ENCODE peak calls at places on chromosomes 11 and 22, in four cellular contexts. One of them, this sample, is unnamed.

GRCh38 chr22:43887391-43887790 is 4.4 kb downstream of the PNPLA5 start:
- DNase-seq in psoas muscle: no peak
- DNase-seq in mammary epithelial cell: no peak
- DNase-seq in mesenchymal stem cell: no peak
- DNase-seq in this sample: no peak

GRCh38 chr11:62770778-62771143 is 435 bp upstream of the TAF6L start:
- DNase-seq in mammary epithelial cell: no peak
- DNase-seq in mesenchymal stem cell: no peak
- DNase-seq in psoas muscle: no peak
- DNase-seq in this sample: peak; percentile 16

GRCh38 chr11:43818220-43818619 is 62.4 kb upstream of the ALKBH3 start:
- DNase-seq in mesenchymal stem cell: no peak
- DNase-seq in mammary epithelial cell: peak; percentile 82
- DNase-seq in psoas muscle: no peak
- DNase-seq in this sample: no peak

GRCh38 chr22:29202231-29203192 is 3.2 kb upstream of the EMID1 start:
- DNase-seq in mesenchymal stem cell: peak; percentile 82
- DNase-seq in psoas muscle: peak; percentile 56
- DNase-seq in mammary epithelial cell: no peak
- DNase-seq in this sample: peak; percentile 46

GRCh38 chr11:117226388-117227385 is 5.2 kb downstream of the PCSK7 start:
- DNase-seq in mesenchymal stem cell: peak; percentile 85
- DNase-seq in mammary epithelial cell: peak; percentile 58
- DNase-seq in psoas muscle: no peak
- DNase-seq in this sample: no peak

GRCh38 chr11:63567044-63567840 is 4.1 kb upstream of the PLAAT2 start:
- DNase-seq in mammary epithelial cell: peak; percentile 95
- DNase-seq in mesenchymal stem cell: peak; percentile 85
- DNase-seq in psoas muscle: no peak
- DNase-seq in this sample: peak; percentile 93

GRCh38 chr11:18737642-18738041 is 11.7 kb upstream of the IGSF22 start:
- DNase-seq in psoas muscle: no peak
- DNase-seq in mesenchymal stem cell: no peak
- DNase-seq in mammary epithelial cell: no peak
- DNase-seq in this sample: no peak

GRCh38 chr11:96065379-96065778 is 141.5 kb upstream of the MTMR2 start:
- DNase-seq in mesenchymal stem cell: no peak
- DNase-seq in psoas muscle: no peak
- DNase-seq in mammary epithelial cell: no peak
- DNase-seq in this sample: no peak

GRCh38 chr22:49153921-49154320 is 673.8 kb downstream of the BRD1 start:
- DNase-seq in psoas muscle: no peak
- DNase-seq in mesenchymal stem cell: no peak
- DNase-seq in mammary epithelial cell: no peak
- DNase-seq in this sample: no peak

GRCh38 chr22:26712158-26712557 is 54.8 kb downstream of the MIAT start:
- DNase-seq in mammary epithelial cell: no peak
- DNase-seq in psoas muscle: no peak
- DNase-seq in mesenchymal stem cell: peak; percentile 15
- DNase-seq in this sample: no peak

GRCh38 chr11:43408277-43408676 is 49.6 kb downstream of the TTC17 start:
- DNase-seq in mesenchymal stem cell: no peak
- DNase-seq in psoas muscle: no peak
- DNase-seq in mammary epithelial cell: no peak
- DNase-seq in this sample: no peak

GRCh38 chr11:16902979-16903378 is 111.2 kb downstream of the PLEKHA7 start:
- DNase-seq in psoas muscle: no peak
- DNase-seq in mesenchymal stem cell: no peak
- DNase-seq in mammary epithelial cell: peak; percentile 35
- DNase-seq in this sample: no peak

GRCh38 chr11:3984896-3985295 is 109.7 kb upstream of the RRM1 start:
- DNase-seq in psoas muscle: no peak
- DNase-seq in mesenchymal stem cell: peak; percentile 40
- DNase-seq in mammary epithelial cell: no peak
- DNase-seq in this sample: no peak

GRCh38 chr22:30206964-30207363 is 39.6 kb downstream of the LIF start:
- DNase-seq in mesenchymal stem cell: peak; percentile 96
- DNase-seq in mammary epithelial cell: peak; percentile 99
- DNase-seq in psoas muscle: peak; percentile 78
- DNase-seq in this sample: peak; percentile 99

GRCh38 chr11:70687716-70688115 is 289.4 kb downstream of the CTTN start:
- DNase-seq in mesenchymal stem cell: no peak
- DNase-seq in psoas muscle: no peak
- DNase-seq in mammary epithelial cell: no peak
- DNase-seq in this sample: no peak

GRCh38 chr11:73542175-73542574 is 55.7 kb downstream of the FAM168A start:
- DNase-seq in psoas muscle: no peak
- DNase-seq in mesenchymal stem cell: no peak
- DNase-seq in mammary epithelial cell: no peak
- DNase-seq in this sample: no peak

DNA sequence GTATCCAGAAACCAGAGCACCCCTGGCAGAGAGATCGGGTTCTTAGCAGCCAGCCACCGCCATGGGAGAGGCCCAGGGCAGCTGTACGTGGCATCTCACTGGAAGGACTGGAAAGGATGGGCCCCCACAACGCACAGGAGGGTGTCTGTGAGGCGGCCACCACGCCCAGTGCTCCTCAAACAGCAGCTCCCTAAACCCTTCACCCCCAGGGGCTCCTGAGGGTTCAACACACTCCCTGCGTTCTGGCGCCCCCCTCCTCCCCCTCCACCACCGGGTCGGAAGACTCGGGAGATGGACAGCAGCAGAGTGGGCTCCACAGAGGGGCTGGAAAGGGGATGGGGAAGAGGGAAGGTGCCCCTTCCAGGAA is 1.1 kb downstream of the MAPK12 start:
- DNase-seq in mesenchymal stem cell: no peak
- DNase-seq in psoas muscle: no peak
- DNase-seq in mammary epithelial cell: no peak
- DNase-seq in this sample: no peak
- H3K27ac ChIP-seq in mesenchymal stem cell: peak overlapping the region; percentile 24
- H3K27ac ChIP-seq in psoas muscle: peak overlapping the region; percentile 91
- H3K27ac ChIP-seq in mammary epithelial cell: no peak overlapping the region
- H3K27ac ChIP-seq in this sample: peak overlapping the region; percentile 58

GRCh38 chr11:64762916-64763803 is 3.4 kb upstream of the PYGM start:
- DNase-seq in mammary epithelial cell: no peak
- DNase-seq in mesenchymal stem cell: peak; percentile 49
- DNase-seq in psoas muscle: peak; percentile 47
- DNase-seq in this sample: peak; percentile 76
- H3K4me1 ChIP-seq in mammary epithelial cell: peaks cover 20% of the 10 kb centered on the region
- H3K4me1 ChIP-seq in mesenchymal stem cell: peaks cover 58% of the 10 kb centered on the region
- H3K4me1 ChIP-seq in psoas muscle: peaks cover 75% of the 10 kb centered on the region
- H3K4me1 ChIP-seq in this sample: peaks cover 24% of the 10 kb centered on the region

GRCh38 chr11:129722529-129722928 is 93.1 kb upstream of the TMEM45B start:
- DNase-seq in mesenchymal stem cell: no peak
- DNase-seq in psoas muscle: no peak
- DNase-seq in mammary epithelial cell: no peak
- DNase-seq in this sample: no peak
- H3K27ac ChIP-seq in mesenchymal stem cell: no peak overlapping the region
- H3K27ac ChIP-seq in psoas muscle: no peak overlapping the region
- H3K27ac ChIP-seq in mammary epithelial cell: no peak overlapping the region
- H3K27ac ChIP-seq in this sample: no peak overlapping the region

DNA sequence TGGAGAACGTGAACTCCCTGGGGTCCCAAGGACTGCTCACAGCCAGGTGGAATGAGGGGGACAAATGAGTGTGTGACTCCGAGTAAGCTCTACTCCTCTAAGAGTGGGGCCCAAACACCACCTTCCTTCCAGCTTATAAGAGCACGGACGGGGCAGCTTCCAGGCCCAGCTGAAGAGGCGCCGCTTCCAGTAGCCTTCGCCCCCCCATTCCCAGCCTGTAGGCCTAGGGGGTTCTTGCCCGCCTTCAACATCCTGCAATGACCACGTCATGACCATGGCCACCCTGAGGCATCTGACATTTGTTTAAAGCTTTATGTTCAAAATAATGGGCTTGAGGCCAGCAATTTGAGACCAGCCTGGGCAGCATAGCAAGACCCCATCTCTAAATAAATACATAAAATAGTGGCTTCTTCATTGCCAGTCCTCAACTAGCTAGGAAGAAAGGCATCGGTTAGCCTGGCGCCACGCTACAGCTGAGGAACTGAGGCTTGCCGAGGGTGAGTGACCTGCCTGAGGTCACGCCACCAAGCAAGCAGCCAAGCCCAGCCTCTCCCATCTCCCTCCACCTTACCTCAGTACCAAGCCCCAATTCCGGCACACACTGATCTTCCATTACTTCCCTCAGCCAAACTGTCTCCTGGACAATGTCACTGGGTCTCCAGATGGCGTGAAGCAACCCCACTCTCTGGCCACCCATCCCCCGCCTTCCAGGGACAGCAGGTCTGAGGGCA is 7.8 kb upstream of the TNFRSF13C start:
- DNase-seq in mammary epithelial cell: no peak
- DNase-seq in mesenchymal stem cell: no peak
- DNase-seq in psoas muscle: no peak
- DNase-seq in this sample: no peak
- H3K4me1 ChIP-seq in mammary epithelial cell: no peaks in the 10 kb centered on the region
- H3K4me1 ChIP-seq in mesenchymal stem cell: peaks cover 8% of the 10 kb centered on the region
- H3K4me1 ChIP-seq in psoas muscle: no peaks in the 10 kb centered on the region
- H3K4me1 ChIP-seq in this sample: no peaks in the 10 kb centered on the region

GRCh38 chr11:76657824-76658170 is 12.8 kb downstream of the LRRC32 start:
- DNase-seq in psoas muscle: no peak
- DNase-seq in mesenchymal stem cell: no peak
- DNase-seq in mammary epithelial cell: no peak
- DNase-seq in this sample: no peak
- H3K27ac ChIP-seq in psoas muscle: no peak overlapping the region
- H3K27ac ChIP-seq in mesenchymal stem cell: no peak overlapping the region
- H3K27ac ChIP-seq in mammary epithelial cell: no peak overlapping the region
- H3K27ac ChIP-seq in this sample: no peak overlapping the region

GRCh38 chr11:12745787-12746186 is 71.6 kb downstream of the TEAD1 start:
- DNase-seq in psoas muscle: no peak
- DNase-seq in mesenchymal stem cell: no peak
- DNase-seq in mammary epithelial cell: no peak
- DNase-seq in this sample: no peak

GRCh38 chr11:12748561-12748960 is 74.3 kb downstream of the TEAD1 start:
- DNase-seq in mammary epithelial cell: no peak
- DNase-seq in mesenchymal stem cell: no peak
- DNase-seq in psoas muscle: no peak
- DNase-seq in this sample: no peak

GRCh38 chr11:12744831-12745502 is 70.7 kb downstream of the TEAD1 start:
- DNase-seq in mesenchymal stem cell: peak; percentile 61
- DNase-seq in psoas muscle: peak; percentile 36
- DNase-seq in mammary epithelial cell: no peak
- DNase-seq in this sample: no peak

GRCh38 chr11:12743834-12744449 is 69.7 kb downstream of the TEAD1 start:
- DNase-seq in mesenchymal stem cell: no peak
- DNase-seq in mammary epithelial cell: no peak
- DNase-seq in psoas muscle: no peak
- DNase-seq in this sample: no peak

GRCh38 chr11:12746593-12747097 is 72.4 kb downstream of the TEAD1 start:
- DNase-seq in mammary epithelial cell: peak; percentile 80
- DNase-seq in mesenchymal stem cell: peak; percentile 81
- DNase-seq in psoas muscle: peak; percentile 60
- DNase-seq in this sample: peak; percentile 92
- H3K4me1 ChIP-seq in mammary epithelial cell: peaks cover 18% of the 10 kb centered on the region
- H3K4me1 ChIP-seq in mesenchymal stem cell: peaks cover 18% of the 10 kb centered on the region
- H3K4me1 ChIP-seq in psoas muscle: peaks cover 88% of the 10 kb centered on the region
- H3K4me1 ChIP-seq in this sample: peaks cover 19% of the 10 kb centered on the region

DNA sequence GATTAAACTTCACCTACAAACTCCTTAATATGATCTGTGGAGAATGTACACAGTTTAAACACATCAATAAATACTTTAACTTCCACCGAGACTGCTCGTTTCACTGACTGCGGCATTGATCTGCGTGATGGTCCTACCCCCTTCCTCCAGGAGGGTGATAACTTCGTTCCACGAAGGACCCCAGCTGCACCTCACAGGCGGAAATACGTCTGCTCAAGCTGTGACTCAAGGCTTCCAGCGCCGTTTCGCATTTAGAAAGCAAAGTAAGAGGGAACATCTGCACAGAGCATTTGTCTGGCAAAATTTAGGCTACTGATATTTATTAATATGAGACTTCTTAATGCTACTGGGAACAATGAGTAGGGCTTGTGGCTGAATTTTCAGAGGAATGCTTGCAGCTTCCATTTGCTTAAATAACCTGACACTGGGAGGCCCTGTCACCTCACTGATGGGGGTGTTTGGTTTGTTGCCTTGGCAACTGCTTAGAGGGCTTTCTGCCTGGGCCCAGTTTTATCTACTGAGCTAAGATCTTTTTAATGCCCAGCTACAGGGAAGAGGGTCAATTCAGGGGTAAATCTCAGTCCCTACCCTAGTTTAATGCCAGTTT is 14.8 kb upstream of the ST14 start:
- DNase-seq in mesenchymal stem cell: peak; percentile 34
- DNase-seq in psoas muscle: no peak
- DNase-seq in mammary epithelial cell: no peak
- DNase-seq in this sample: no peak
- H3K27ac ChIP-seq in mesenchymal stem cell: no peak overlapping the region
- H3K27ac ChIP-seq in psoas muscle: no peak overlapping the region
- H3K27ac ChIP-seq in mammary epithelial cell: no peak overlapping the region
- H3K27ac ChIP-seq in this sample: no peak overlapping the region

GRCh38 chr22:17804331-17805080 is 30.2 kb upstream of the BID start:
- DNase-seq in mesenchymal stem cell: no peak
- DNase-seq in psoas muscle: no peak
- DNase-seq in mammary epithelial cell: peak; percentile 63
- DNase-seq in this sample: no peak

GRCh38 chr22:17803871-17804270 is 29.6 kb upstream of the BID start:
- DNase-seq in mesenchymal stem cell: no peak
- DNase-seq in mammary epithelial cell: peak; percentile 37
- DNase-seq in psoas muscle: no peak
- DNase-seq in this sample: no peak

GRCh38 chr22:17806437-17806836 is 32.2 kb upstream of the BID start:
- DNase-seq in psoas muscle: no peak
- DNase-seq in mesenchymal stem cell: no peak
- DNase-seq in mammary epithelial cell: no peak
- DNase-seq in this sample: no peak

GRCh38 chr22:17802822-17803221 is 28.6 kb upstream of the BID start:
- DNase-seq in mammary epithelial cell: no peak
- DNase-seq in psoas muscle: no peak
- DNase-seq in mesenchymal stem cell: no peak
- DNase-seq in this sample: no peak

GRCh38 chr22:17802411-17802810 is 28.1 kb upstream of the BID start:
- DNase-seq in mesenchymal stem cell: no peak
- DNase-seq in psoas muscle: no peak
- DNase-seq in mammary epithelial cell: no peak
- DNase-seq in this sample: no peak
- H3K4me1 ChIP-seq in mesenchymal stem cell: peaks cover 15% of the 10 kb centered on the region
- H3K4me1 ChIP-seq in psoas muscle: peaks cover 8% of the 10 kb centered on the region
- H3K4me1 ChIP-seq in mammary epithelial cell: peaks cover 16% of the 10 kb centered on the region
- H3K4me1 ChIP-seq in this sample: no peaks in the 10 kb centered on the region

This sample was measured in astrocyte.